ENCODE peak calls at places on chromosomes 11 and 22, in four cellular contexts. A is H9, R is KG1, E is ureter. U is an unnamed sample.

GRCh38 chr11:109739374-109739773 is 317.4 kb downstream of the C11orf87 start:
- DNase-seq in A (no peak), R (no peak), E (no peak), U (no peak)

GRCh38 chr22:43747877-43748276 is 64.2 kb downstream of the EFCAB6 start:
- DNase-seq in A (no peak), R (no peak), E (no peak), U (no peak)

GRCh38 chr11:112639469-112639868 is 321.8 kb upstream of the NCAM1 start:
- DNase-seq in A (no peak), R (no peak), E (no peak), U (no peak)

GRCh38 chr22:35641494-35642120 is 6.6 kb upstream of the APOL6 start:
- DNase-seq in A (no peak), R (no peak), E (no peak), U (no peak)

GRCh38 chr11:2885017-2885675 is 429 bp downstream of the CDKN1C start:
- DNase-seq in A (no peak), R (no peak), E (no peak), U (peak)

GRCh38 chr11:123550620-123550917 is 103.9 kb downstream of the SCN3B start:
- DNase-seq in A (no peak), R (no peak), E (no peak), U (no peak)

GRCh38 chr11:19756675-19757475 is 44.2 kb downstream of the NAV2 start:
- DNase-seq in A (no peak), R (no peak), E (no peak), U (no peak)

GRCh38 chr11:4643084-4643483 is 698 bp upstream of the OR51E1 start:
- DNase-seq in A (no peak), R (no peak), E (no peak), U (no peak)

GRCh38 chr11:134026655-134027343 is 42.1 kb upstream of the JAM3 start:
- DNase-seq in A (peak), R (no peak), E (no peak), U (peak)

GRCh38 chr11:109247071-109247470 is 174.9 kb upstream of the C11orf87 start:
- DNase-seq in A (no peak), R (no peak), E (no peak), U (no peak)

GRCh38 chr22:38462960-38463784 is 4.7 kb upstream of the KDELR3 start:
- DNase-seq in A (peak), R (no peak), E (no peak), U (peak)

GRCh38 chr11:95503047-95503446 is 272.0 kb upstream of the SESN3 start:
- DNase-seq in A (no peak), R (no peak), E (no peak), U (no peak)

GRCh38 chr11:101862410-101863233 is 52.2 kb upstream of the CEP126 start:
- DNase-seq in A (peak), R (no peak), E (no peak), U (peak)

GRCh38 chr11:8086001-8086479 is 5.0 kb downstream of the TUB start:
- DNase-seq in A (no peak), R (no peak), E (no peak), U (no peak)

GRCh38 chr11:117096973-117097566 is 1.2 kb downstream of the SIK3 start:
- DNase-seq in A (no peak), R (no peak), E (no peak), U (no peak)

GRCh38 chr22:17085277-17086091 is 684 bp downstream of the IL17RA start:
- DNase-seq in A (no peak), R (no peak), E (peak), U (no peak)